ENCODE peak calls at places on chromosomes 5 and 9, in nine cellular contexts. One of them, this sample, is unnamed.

GRCh38 chr5:79109527-79110492 is 1.8 kb upstream of the BHMT start:
- DNase-seq in T-helper 2 cell: no peak
- DNase-seq in NCI-H446: no peak
- DNase-seq in neural progenitor cell: peak; percentile 55
- DNase-seq in H54: no peak
- DNase-seq in mesenteric fat pad: no peak
- DNase-seq in activated CD4-positive, alpha-beta T cell treated with anti-CD3 and anti-CD28 coated beads, Interleukin-2, amount 10 ng/mL, durations not matched to agents 7 days and 5 days: peak; percentile 8
- DNase-seq in LoVo: peak; percentile 26
- DNase-seq in hypothalamus: no peak
- DNase-seq in this sample: no peak

GRCh38 chr5:180352116-180352975 is 790 bp downstream of the GFPT2 start:
- DNase-seq in H54: peak; percentile 44
- DNase-seq in hypothalamus: no peak
- DNase-seq in T-helper 2 cell: no peak
- DNase-seq in mesenteric fat pad: no peak
- DNase-seq in activated CD4-positive, alpha-beta T cell treated with anti-CD3 and anti-CD28 coated beads, Interleukin-2, amount 10 ng/mL, durations not matched to agents 7 days and 5 days: no peak
- DNase-seq in neural progenitor cell: peak; percentile 76
- DNase-seq in LoVo: no peak
- DNase-seq in NCI-H446: no peak
- DNase-seq in this sample: no peak

GRCh38 chr5:171629221-171630005 is 156.2 kb upstream of the SMIM23 start:
- DNase-seq in NCI-H446: no peak
- DNase-seq in H54: no peak
- DNase-seq in mesenteric fat pad: no peak
- DNase-seq in T-helper 2 cell: no peak
- DNase-seq in activated CD4-positive, alpha-beta T cell treated with anti-CD3 and anti-CD28 coated beads, Interleukin-2, amount 10 ng/mL, durations not matched to agents 7 days and 5 days: no peak
- DNase-seq in LoVo: no peak
- DNase-seq in neural progenitor cell: no peak
- DNase-seq in hypothalamus: no peak
- DNase-seq in this sample: no peak

GRCh38 chr9:73566627-73567026 is 415.0 kb downstream of the ANXA1 start:
- DNase-seq in LoVo: no peak
- DNase-seq in mesenteric fat pad: no peak
- DNase-seq in hypothalamus: no peak
- DNase-seq in NCI-H446: no peak
- DNase-seq in T-helper 2 cell: no peak
- DNase-seq in activated CD4-positive, alpha-beta T cell treated with anti-CD3 and anti-CD28 coated beads, Interleukin-2, amount 10 ng/mL, durations not matched to agents 7 days and 5 days: no peak
- DNase-seq in neural progenitor cell: no peak
- DNase-seq in H54: no peak
- DNase-seq in this sample: no peak

GRCh38 chr5:43602456-43602817 is 543 bp upstream of the NNT start:
- DNase-seq in activated CD4-positive, alpha-beta T cell treated with anti-CD3 and anti-CD28 coated beads, Interleukin-2, amount 10 ng/mL, durations not matched to agents 7 days and 5 days: peak; percentile 17
- DNase-seq in hypothalamus: no peak
- DNase-seq in neural progenitor cell: peak; percentile 56
- DNase-seq in H54: no peak
- DNase-seq in T-helper 2 cell: no peak
- DNase-seq in mesenteric fat pad: no peak
- DNase-seq in LoVo: peak; percentile 39
- DNase-seq in NCI-H446: peak; percentile 81
- DNase-seq in this sample: no peak

GRCh38 chr5:107330903-107331302 is 339.8 kb downstream of the EFNA5 start:
- DNase-seq in LoVo: no peak
- DNase-seq in NCI-H446: no peak
- DNase-seq in T-helper 2 cell: no peak
- DNase-seq in hypothalamus: no peak
- DNase-seq in H54: no peak
- DNase-seq in activated CD4-positive, alpha-beta T cell treated with anti-CD3 and anti-CD28 coated beads, Interleukin-2, amount 10 ng/mL, durations not matched to agents 7 days and 5 days: no peak
- DNase-seq in neural progenitor cell: no peak
- DNase-seq in mesenteric fat pad: no peak
- DNase-seq in this sample: no peak

GRCh38 chr9:4116091-4116581 is 183.7 kb downstream of the GLIS3 start:
- DNase-seq in mesenteric fat pad: no peak
- DNase-seq in hypothalamus: no peak
- DNase-seq in LoVo: no peak
- DNase-seq in H54: no peak
- DNase-seq in T-helper 2 cell: no peak
- DNase-seq in activated CD4-positive, alpha-beta T cell treated with anti-CD3 and anti-CD28 coated beads, Interleukin-2, amount 10 ng/mL, durations not matched to agents 7 days and 5 days: no peak
- DNase-seq in neural progenitor cell: no peak
- DNase-seq in NCI-H446: no peak
- DNase-seq in this sample: no peak

GRCh38 chr9:93427655-93428379 is 23.7 kb upstream of the FAM120A start:
- DNase-seq in NCI-H446: no peak
- DNase-seq in hypothalamus: no peak
- DNase-seq in mesenteric fat pad: no peak
- DNase-seq in LoVo: no peak
- DNase-seq in T-helper 2 cell: no peak
- DNase-seq in H54: no peak
- DNase-seq in neural progenitor cell: peak; percentile 31
- DNase-seq in activated CD4-positive, alpha-beta T cell treated with anti-CD3 and anti-CD28 coated beads, Interleukin-2, amount 10 ng/mL, durations not matched to agents 7 days and 5 days: no peak
- DNase-seq in this sample: no peak

GRCh38 chr9:100586093-100586492 is 8.2 kb downstream of the CAVIN4 start:
- DNase-seq in hypothalamus: no peak
- DNase-seq in T-helper 2 cell: no peak
- DNase-seq in NCI-H446: no peak
- DNase-seq in H54: no peak
- DNase-seq in activated CD4-positive, alpha-beta T cell treated with anti-CD3 and anti-CD28 coated beads, Interleukin-2, amount 10 ng/mL, durations not matched to agents 7 days and 5 days: no peak
- DNase-seq in mesenteric fat pad: no peak
- DNase-seq in LoVo: no peak
- DNase-seq in neural progenitor cell: no peak
- DNase-seq in this sample: no peak

GRCh38 chr9:899440-900184 is 58.1 kb downstream of the DMRT1 start:
- DNase-seq in hypothalamus: no peak
- DNase-seq in mesenteric fat pad: no peak
- DNase-seq in neural progenitor cell: peak; percentile 86
- DNase-seq in H54: no peak
- DNase-seq in activated CD4-positive, alpha-beta T cell treated with anti-CD3 and anti-CD28 coated beads, Interleukin-2, amount 10 ng/mL, durations not matched to agents 7 days and 5 days: no peak
- DNase-seq in T-helper 2 cell: no peak
- DNase-seq in NCI-H446: no peak
- DNase-seq in LoVo: peak; percentile 61
- DNase-seq in this sample: no peak

GRCh38 chr5:19837536-19838179 is 150.3 kb downstream of the CDH18 start:
- DNase-seq in hypothalamus: no peak
- DNase-seq in activated CD4-positive, alpha-beta T cell treated with anti-CD3 and anti-CD28 coated beads, Interleukin-2, amount 10 ng/mL, durations not matched to agents 7 days and 5 days: no peak
- DNase-seq in neural progenitor cell: no peak
- DNase-seq in LoVo: no peak
- DNase-seq in H54: peak; percentile 16
- DNase-seq in mesenteric fat pad: no peak
- DNase-seq in NCI-H446: peak; percentile 53
- DNase-seq in T-helper 2 cell: no peak
- DNase-seq in this sample: no peak

This sample was measured in iPS DF 19.7.